ENCODE peak calls at places on chromosomes 5 and 9, in seven cellular contexts. A is CD4-positive, CD25-positive, alpha-beta regulatory T cell; V is mesenchymal stem cell; R is heart right ventricle; L is BJ; Y is left ventricle myocardium inferior; O is astrocyte. J is an unnamed sample. For H3K36me3 and H3K27me3, the result is how much of the 10 kb centered on the place peaks cover.

GRCh38 chr9:87267701-87268100 is 230.0 kb upstream of the DAPK1 start:
- DNase-seq in Y (peak), O (no peak), L (no peak), A (no peak), V (no peak), R (peak), J (no peak)

GRCh38 chr9:121463026-121463827 is 36.4 kb downstream of the GGTA1 start:
- DNase-seq in R (peak), V (no peak), Y (peak), O (peak), L (no peak), A (peak), J (peak)

GRCh38 chr9:32742296-32742695 is 41.0 kb upstream of the TMEM215 start:
- DNase-seq in R (no peak), Y (no peak), O (peak), V (no peak), L (no peak), A (no peak), J (no peak)

GRCh38 chr9:99003308-99003707 is 59.6 kb downstream of the COL15A1 start:
- DNase-seq in A (no peak), V (no peak), Y (no peak), O (no peak), R (no peak), L (no peak), J (no peak)

GRCh38 chr5:16913187-16913839 is 22.8 kb downstream of the MYO10 start:
- DNase-seq in R (no peak), L (no peak), A (no peak), V (no peak), O (peak), Y (no peak), J (no peak)

GRCh38 chr5:14946813-14947640 is 75.4 kb upstream of the ANKH start:
- DNase-seq in A (peak), Y (no peak), V (peak), O (no peak), L (no peak), R (peak), J (peak)

GRCh38 chr5:40410939-40411635 is 268.6 kb upstream of the PTGER4 start:
- DNase-seq in Y (no peak), O (peak), A (no peak), R (peak), V (peak), L (no peak), J (no peak)

GRCh38 chr5:1931590-1932138 is 48.9 kb upstream of the IRX4 start:
- DNase-seq in O (no peak), Y (peak), V (no peak), R (peak), L (no peak), A (no peak), J (peak)

GRCh38 chr5:87705876-87706275 is 293.1 kb upstream of the CCNH start:
- DNase-seq in L (no peak), O (peak), Y (no peak), V (no peak), R (no peak), A (no peak), J (no peak)

GRCh38 chr9:32525506-32525905 is 490 bp downstream of the RIGI start:
- DNase-seq in L (no peak), R (no peak), Y (no peak), V (peak), O (peak), A (no peak), J (no peak)

GRCh38 chr9:110918316-110919054 is 119.8 kb downstream of the LPAR1 start:
- DNase-seq in Y (no peak), V (peak), O (peak), L (no peak), R (no peak), A (no peak), J (no peak)

GRCh38 chr5:1736889-1737711 is 62.5 kb downstream of the MRPL36 start:
- DNase-seq in R (no peak), O (no peak), V (no peak), A (no peak), L (no peak), Y (no peak), J (peak)

GRCh38 chr9:93200989-93201339 is 17.0 kb downstream of the WNK2 start:
- DNase-seq in L (no peak), R (no peak), V (no peak), Y (no peak), O (no peak), A (no peak), J (no peak)

GRCh38 chr5:64299805-64300204 is 134.2 kb downstream of the RNF180 start:
- DNase-seq in L (no peak), R (no peak), O (peak), A (no peak), Y (no peak), V (no peak), J (no peak)

GRCh38 chr9:78695521-78695920 is 398.6 kb downstream of the PSAT1 start:
- DNase-seq in A (no peak), V (no peak), L (no peak), O (no peak), R (no peak), Y (no peak), J (no peak)

GRCh38 chr5:66454186-66455078 is 141.8 kb upstream of the MAST4 start:
- DNase-seq in R (no peak), O (peak), A (no peak), L (no peak), Y (no peak), V (no peak), J (no peak)

GRCh38 chr5:139951296-139951924 is 91.7 kb downstream of the NRG2 start:
- DNase-seq in V (no peak), Y (no peak), O (no peak), A (no peak), R (no peak), L (no peak), J (peak)

GRCh38 chr5:72166070-72166979 is 59.0 kb downstream of the MAP1B start:
- DNase-seq in Y (peak), O (peak), A (no peak), R (peak), V (no peak), L (no peak), J (peak)

GRCh38 chr9:3896576-3896975 is 370.8 kb upstream of the RFX3 start:
- DNase-seq in A (no peak), V (no peak), R (no peak), Y (no peak), O (no peak), L (no peak), J (no peak)

GRCh38 chr5:120139039-120139438 is 325.1 kb upstream of the PRR16 start:
- DNase-seq in L (peak), O (peak), R (peak), V (peak), A (no peak), Y (no peak), J (no peak)

GRCh38 chr5:33257807-33258491 is 182.8 kb upstream of the TARS1 start:
- DNase-seq in A (no peak), Y (no peak), R (no peak), V (peak), L (peak), O (peak), J (no peak)

GRCh38 chr9:122197334-122197872 is 31.4 kb downstream of the LHX6 start:
- DNase-seq in Y (no peak), L (no peak), O (no peak), R (no peak), A (no peak), V (no peak), J (peak)

GRCh38 chr5:122332589-122333555 is 20.8 kb downstream of the SNCAIP start:
- DNase-seq in O (peak), R (no peak), L (no peak), Y (no peak), A (no peak), V (peak), J (peak)

GRCh38 chr9:104778802-104779201 is 14.9 kb downstream of the NIPSNAP3B start:
- DNase-seq in O (no peak), L (no peak), Y (no peak), R (no peak), A (no peak), V (no peak), J (no peak)

GRCh38 chr9:104779334-104779733 is 15.4 kb downstream of the NIPSNAP3B start:
- DNase-seq in A (no peak), L (no peak), V (no peak), R (no peak), O (no peak), Y (no peak), J (no peak)

GRCh38 chr9:104779946-104780539 is 16.1 kb downstream of the NIPSNAP3B start:
- DNase-seq in L (no peak), Y (no peak), R (no peak), O (no peak), A (no peak), V (no peak), J (no peak)

GRCh38 chr9:104783588-104783987 is 19.7 kb downstream of the NIPSNAP3B start:
- DNase-seq in R (no peak), A (no peak), Y (no peak), L (no peak), O (no peak), V (no peak), J (no peak)

DNA sequence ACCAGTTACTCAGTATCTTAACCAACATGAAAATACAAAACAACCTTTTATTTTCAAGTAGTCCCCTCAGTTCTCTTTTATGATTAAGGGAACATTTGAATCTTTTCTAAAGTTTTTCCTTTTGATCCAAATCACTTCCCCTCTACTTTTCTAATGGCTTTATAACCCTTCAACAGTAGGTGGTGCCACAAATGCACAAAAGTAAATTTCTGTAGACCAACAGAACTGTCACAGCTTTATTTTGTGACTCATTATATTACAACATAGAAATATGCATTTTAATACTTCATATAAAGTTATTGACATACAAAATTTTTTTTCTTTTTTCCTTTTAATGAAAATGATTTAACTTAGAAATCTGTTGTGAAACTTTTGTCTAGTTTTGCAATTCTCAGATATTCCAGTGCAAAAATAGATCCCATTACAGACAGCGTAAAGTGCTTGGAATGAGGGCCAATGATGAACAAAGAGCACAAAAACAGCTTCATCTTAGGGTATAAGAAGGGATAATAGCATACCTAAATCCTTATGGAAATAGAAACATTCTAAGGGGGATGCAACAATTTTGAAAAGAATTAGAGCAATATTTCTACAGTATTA is 17.0 kb downstream of the NIPSNAP3B start:
- DNase-seq in V (peak), Y (no peak), L (no peak), A (peak), R (no peak), O (no peak), J (no peak)
- H3K36me3 ChIP-seq in V (half or more), Y (under half), L (under half), A (under half), R (under half), O (under half), J (under half)

DNA sequence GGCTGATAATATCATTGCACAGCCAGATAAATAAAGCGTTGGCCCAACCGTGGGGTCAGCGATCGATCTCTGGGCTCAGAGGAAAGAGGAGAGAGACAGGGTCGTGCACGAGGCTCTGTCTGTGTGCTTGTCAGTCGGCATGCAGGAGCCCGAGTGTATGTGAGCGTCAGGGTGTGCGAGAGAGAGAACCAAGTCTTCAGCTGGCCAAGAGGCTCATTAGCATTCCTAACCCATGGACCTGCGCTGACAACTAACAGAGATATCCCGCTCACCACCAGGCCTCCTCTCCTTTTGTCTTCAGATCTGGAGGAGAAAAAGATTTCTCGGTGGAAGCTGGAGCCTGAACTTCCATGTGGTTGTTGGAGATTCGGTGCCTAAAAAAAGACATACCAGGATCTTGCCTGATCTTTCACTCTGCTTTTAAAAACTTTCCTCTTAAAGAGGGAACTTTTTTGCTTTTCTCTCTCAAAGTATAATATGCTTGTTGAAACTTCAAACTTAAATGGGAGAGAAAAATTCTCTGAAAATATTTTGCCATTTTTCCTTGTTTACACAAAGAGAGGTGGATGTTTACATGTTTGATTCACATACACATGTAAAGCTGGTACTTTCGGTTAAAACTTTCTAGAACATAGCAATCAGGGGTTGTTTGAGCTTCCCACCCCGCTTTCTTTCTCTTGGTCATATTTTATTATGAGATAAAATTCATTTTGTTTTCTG is 16.6 kb downstream of the NR2F1 start:
- DNase-seq in O (peak), Y (no peak), V (peak), L (no peak), A (no peak), R (no peak), J (peak)
- H3K4me3 ChIP-seq in O (peak), Y (no peak), V (no peak), L (no peak), A (no peak), R (no peak), J (no peak)

GRCh38 chr9:97845763-97846162 is 7.3 kb upstream of the FOXE1 start:
- DNase-seq in O (no peak), Y (no peak), R (no peak), L (no peak), A (no peak), V (no peak), J (no peak)
- H3K27me3 ChIP-seq in O (half or more), Y (half or more), R (under half), L (under half), A (under half), V (half or more), J (half or more)

DNA sequence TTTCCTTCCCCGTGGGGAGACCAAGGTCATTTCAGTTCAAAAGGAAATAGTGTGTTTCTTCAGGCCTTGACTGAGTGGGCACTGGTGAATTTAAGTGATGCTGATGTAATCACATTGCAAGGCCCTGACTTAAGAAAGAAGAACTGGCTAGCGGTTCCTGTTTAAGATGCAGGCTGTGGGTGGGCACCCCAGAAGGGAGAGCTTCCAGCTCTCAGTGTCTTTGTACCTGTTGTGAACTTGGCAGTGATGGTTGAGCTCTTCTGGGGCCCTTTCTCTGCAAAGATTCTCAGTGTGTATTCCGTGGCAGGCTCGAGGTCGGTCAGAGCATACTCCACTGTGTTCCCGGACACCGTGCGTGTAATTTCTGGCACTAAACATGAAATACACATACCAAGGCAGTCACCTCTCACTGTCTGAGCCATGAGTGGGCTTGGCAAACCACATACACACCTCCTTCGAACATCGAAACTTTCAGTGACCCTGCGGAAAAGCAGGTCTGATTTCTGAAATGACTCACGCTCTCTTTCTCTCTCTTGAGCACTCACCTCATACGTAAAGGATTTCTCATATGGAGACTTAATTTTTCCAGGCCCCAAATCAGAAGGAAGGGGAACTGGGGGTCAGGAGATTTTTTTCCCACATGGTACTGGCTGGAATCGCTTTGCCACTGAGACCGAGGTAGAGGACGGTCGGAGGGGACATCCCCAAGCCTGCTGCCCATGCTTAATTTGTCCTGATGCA is 81.9 kb downstream of the TNC start:
- DNase-seq in L (peak), V (peak), O (peak), A (peak), Y (no peak), R (peak), J (no peak)
- H3K36me3 ChIP-seq in L (under half), V (half or more), O (half or more), A (under half), Y (under half), R (under half), J (under half)

GRCh38 chr5:176596689-176597416 is 13.1 kb downstream of the GPRIN1 start:
- DNase-seq in O (no peak), Y (peak), A (peak), R (no peak), L (no peak), V (peak), J (peak)
- H3K4me3 ChIP-seq in O (no peak), Y (peak), A (no peak), R (no peak), L (no peak), V (peak), J (no peak)

GRCh38 chr9:130537346-130538050 is 41.9 kb upstream of the FUBP3 start:
- DNase-seq in V (no peak), Y (no peak), L (no peak), A (no peak), O (no peak), R (no peak), J (peak)
- H3K27me3 ChIP-seq in V (under half), Y (half or more), L (under half), A (under half), O (under half), R (under half), J (under half)

J was measured in H7.